ENCODE peak calls at places on chromosome 17, in six cellular contexts. T, B, N, A, S and E are unnamed samples.

GRCh38 chr17:44522883-44523671 is 19.9 kb upstream of the GPATCH8 start:
- DNase-seq in T (peak), B (no peak), N (no peak), A (peak), S (peak), E (no peak)

GRCh38 chr17:82563318-82563717 is 43.8 kb downstream of the FOXK2 start:
- DNase-seq in T (no peak), B (no peak), N (no peak), A (no peak), S (peak), E (no peak)

GRCh38 chr17:76265624-76266243 is 586 bp downstream of the UBALD2 start:
- DNase-seq in T (no peak), B (peak), N (no peak), A (peak), S (peak), E (no peak)

GRCh38 chr17:14833201-14833773 is 431.8 kb downstream of the PMP22 start:
- DNase-seq in T (no peak), B (no peak), N (no peak), A (peak), S (no peak), E (no peak)

GRCh38 chr17:69597898-69598692 is 183.6 kb downstream of the MAP2K6 start:
- DNase-seq in T (no peak), B (no peak), N (no peak), A (peak), S (no peak), E (no peak)

GRCh38 chr17:27644586-27644985 is 13.6 kb downstream of the LGALS9 start:
- DNase-seq in T (no peak), B (no peak), N (no peak), A (no peak), S (no peak), E (no peak)

GRCh38 chr17:55264640-55265298 is at the start of gene HLF:
- DNase-seq in T (peak), B (peak), N (peak), A (no peak), S (peak), E (peak)

GRCh38 chr17:17628388-17629008 is 37.0 kb upstream of the PEMT start:
- DNase-seq in T (no peak), B (no peak), N (no peak), A (no peak), S (no peak), E (no peak)

GRCh38 chr17:34850023-34850422 is 111.2 kb downstream of the CCT6B start:
- DNase-seq in T (no peak), B (no peak), N (no peak), A (no peak), S (no peak), E (no peak)

GRCh38 chr17:57599271-57600045 is 145.6 kb downstream of the CCDC182 start:
- DNase-seq in T (no peak), B (no peak), N (no peak), A (no peak), S (no peak), E (no peak)